ENCODE peak calls at places on chromosomes 7 and 10, in six cellular contexts. N is left ventricle myocardium inferior; X is CD8-positive, alpha-beta T cell; A is ovary; W is neural progenitor cell; R is uterus. U is an unnamed sample. For H3K36me3 and H3K9me3, the result is how much of the 10 kb centered on the place peaks cover.

GRCh38 chr7:76423666-76424412 is 911 bp upstream of the ZP3 start:
- DNase-seq in N (no peak), X (no peak), A (no peak), W (peak), R (no peak), U (no peak)

GRCh38 chr10:71604324-71605018 is 115.1 kb downstream of the C10orf105 start:
- DNase-seq in N (no peak), X (no peak), A (no peak), W (no peak), R (no peak), U (no peak)

GRCh38 chr10:100163704-100164621 is 21.9 kb downstream of the ERLIN1 start:
- DNase-seq in N (no peak), X (no peak), A (no peak), W (no peak), R (no peak), U (no peak)

GRCh38 chr10:112768121-112768520 is 181.9 kb upstream of the TCF7L2 start:
- DNase-seq in N (no peak), X (no peak), A (no peak), W (peak), R (no peak), U (no peak)

GRCh38 chr7:2856388-2857169 is 12.5 kb upstream of the GNA12 start:
- DNase-seq in N (no peak), X (no peak), A (no peak), W (no peak), R (no peak), U (no peak)

GRCh38 chr10:96678725-96679124 is 41.6 kb downstream of the PIK3AP1 start:
- DNase-seq in N (no peak), X (no peak), A (no peak), W (no peak), R (no peak), U (no peak)

GRCh38 chr10:89414146-89414878 is at the start of gene IFIT5:
- DNase-seq in N (peak), X (peak), A (peak), W (peak), R (peak), U (peak)

GRCh38 chr7:70243443-70243842 is 645.2 kb downstream of the AUTS2 start:
- DNase-seq in N (no peak), X (no peak), A (no peak), W (no peak), R (no peak), U (no peak)

DNA sequence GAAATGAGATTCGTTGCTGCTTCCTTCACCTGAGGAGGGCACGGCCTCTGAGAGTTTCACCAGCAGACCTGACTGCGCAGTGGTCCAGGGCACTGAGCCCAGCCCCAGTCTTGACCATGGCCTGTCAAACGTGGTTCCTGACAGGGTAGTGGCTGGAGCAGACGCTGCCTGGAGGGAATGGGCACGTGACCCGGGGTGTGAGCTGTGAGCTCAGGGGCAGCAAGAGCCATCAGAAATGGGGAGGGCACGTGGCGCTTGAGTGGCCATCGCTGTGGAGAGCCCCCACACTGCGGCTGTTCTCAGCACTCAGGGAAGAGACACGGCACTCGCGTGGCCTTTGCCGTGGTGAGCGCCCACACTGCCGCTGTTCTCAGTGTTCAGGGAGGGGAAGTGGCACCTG is 12.0 kb downstream of the FAM20C start:
- DNase-seq in N (no peak), X (no peak), A (no peak), W (no peak), R (no peak), U (no peak)
- H3K36me3 ChIP-seq in N (half or more), X (under half), A (under half), W (under half), R (under half), U (under half)

GRCh38 chr10:123180101-123180500 is 25.9 kb downstream of the BUB3 start:
- DNase-seq in N (no peak), X (no peak), A (no peak), W (no peak), R (no peak), U (no peak)

GRCh38 chr10:123175389-123176387 is 21.5 kb downstream of the BUB3 start:
- DNase-seq in N (no peak), X (no peak), A (no peak), W (no peak), R (no peak), U (no peak)

GRCh38 chr10:123183724-123184123 is 29.5 kb downstream of the BUB3 start:
- DNase-seq in N (no peak), X (no peak), A (no peak), W (no peak), R (no peak), U (no peak)

DNA sequence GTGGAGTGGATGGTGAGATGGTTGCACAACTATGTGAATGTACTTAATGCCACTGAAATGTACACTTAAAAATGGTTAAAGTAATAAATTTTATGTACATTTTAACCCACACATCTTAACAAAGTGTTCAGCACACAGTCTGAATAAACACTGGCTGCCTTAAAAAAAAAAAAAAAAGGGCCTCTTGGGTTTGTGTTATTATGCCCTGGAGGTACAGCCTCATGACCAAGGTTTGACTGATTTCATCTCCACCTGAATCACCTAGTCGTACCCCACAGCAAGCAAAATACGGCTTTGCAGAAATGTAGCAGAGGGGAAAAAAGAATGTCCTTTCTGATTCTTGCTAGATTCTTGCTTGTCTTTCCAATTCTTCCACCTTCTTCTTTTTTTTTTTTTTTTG is 26.5 kb downstream of the BUB3 start:
- DNase-seq in N (no peak), X (no peak), A (no peak), W (no peak), R (no peak), U (no peak)
- H3K9me3 ChIP-seq in N (under half), X (under half), A (under half), W (under half), R (under half), U (under half)

GRCh38 chr7:99455874-99456273 is 10.1 kb downstream of the ATP5MF start:
- DNase-seq in N (no peak), X (no peak), A (no peak), W (no peak), R (no peak), U (no peak)
- H3K36me3 ChIP-seq in N (half or more), X (under half), A (under half), W (under half), R (under half), U (under half)

DNA sequence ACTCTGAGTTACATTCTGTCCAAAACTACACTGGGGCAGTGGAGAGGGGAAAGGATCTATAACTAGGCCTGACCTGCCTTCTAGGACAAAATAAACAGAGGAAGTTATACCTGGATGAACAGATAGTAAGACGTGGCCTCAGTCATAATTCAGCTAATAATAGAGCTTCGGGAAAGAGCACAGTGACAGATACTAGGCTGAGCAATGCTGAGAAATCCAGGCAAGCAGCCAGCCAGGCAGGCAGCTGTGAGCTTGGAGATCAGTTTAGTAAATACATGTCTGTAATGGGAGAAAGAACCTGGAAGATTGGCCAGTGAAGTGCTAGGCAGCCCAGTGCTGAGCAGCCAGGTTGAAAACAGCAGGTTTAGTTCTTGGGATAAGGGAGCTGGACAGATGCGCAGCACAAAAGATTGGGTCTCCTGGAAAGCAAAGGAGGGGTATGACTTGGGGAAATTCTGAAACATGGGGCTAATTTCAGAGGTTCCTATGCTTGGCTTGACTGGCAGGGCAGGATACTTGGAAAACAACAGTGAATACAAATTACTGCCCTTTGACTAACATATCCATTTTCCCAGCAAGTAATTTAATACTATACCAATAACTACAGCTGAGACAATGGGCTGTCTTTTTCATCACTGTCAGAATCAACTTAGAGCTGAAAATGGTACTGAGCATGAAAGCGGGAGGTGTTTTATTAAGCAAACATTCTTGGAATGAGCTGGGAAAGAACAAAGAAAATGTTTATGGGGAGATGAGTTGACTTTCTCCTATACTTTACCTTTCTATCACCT is 140.8 kb downstream of the DGKB start:
- DNase-seq in N (peak), X (no peak), A (no peak), W (no peak), R (peak), U (no peak)
- H3K9me3 ChIP-seq in N (under half), X (under half), A (under half), W (under half), R (under half), U (under half)

DNA sequence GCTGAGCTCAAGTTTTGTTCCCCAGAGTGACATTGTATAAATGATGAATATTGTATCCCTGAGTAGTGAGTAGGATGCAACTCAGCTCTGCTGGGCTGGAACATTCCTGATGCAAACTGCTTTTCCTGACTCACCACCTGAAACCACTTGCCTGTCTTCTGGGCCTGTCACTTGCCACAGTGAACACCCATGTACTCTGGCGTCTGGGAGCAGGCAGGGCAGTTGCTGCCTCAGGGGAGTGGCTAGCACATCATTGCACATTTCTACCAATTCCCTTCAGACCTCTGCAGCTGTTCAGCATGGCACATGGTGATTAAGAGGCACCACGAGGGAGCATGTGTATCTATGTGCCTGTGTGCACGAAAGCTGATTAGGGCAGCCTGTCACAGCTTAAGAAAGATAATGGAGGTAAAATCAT is 157.3 kb downstream of the SND1 start:
- DNase-seq in N (no peak), X (no peak), A (no peak), W (peak), R (no peak), U (no peak)
- H3K36me3 ChIP-seq in N (under half), X (under half), A (under half), W (under half), R (under half), U (under half)

GRCh38 chr10:131135716-131136115 is 175.8 kb downstream of the TCERG1L start:
- DNase-seq in N (no peak), X (no peak), A (no peak), W (no peak), R (no peak), U (no peak)

GRCh38 chr10:131134001-131134576 is 177.4 kb downstream of the TCERG1L start:
- DNase-seq in N (no peak), X (no peak), A (no peak), W (no peak), R (no peak), U (no peak)

GRCh38 chr10:131134651-131135050 is 176.9 kb downstream of the TCERG1L start:
- DNase-seq in N (no peak), X (no peak), A (no peak), W (no peak), R (no peak), U (no peak)

GRCh38 chr10:131131726-131132561 is 179.6 kb downstream of the TCERG1L start:
- DNase-seq in N (peak), X (no peak), A (peak), W (no peak), R (no peak), U (no peak)

DNA sequence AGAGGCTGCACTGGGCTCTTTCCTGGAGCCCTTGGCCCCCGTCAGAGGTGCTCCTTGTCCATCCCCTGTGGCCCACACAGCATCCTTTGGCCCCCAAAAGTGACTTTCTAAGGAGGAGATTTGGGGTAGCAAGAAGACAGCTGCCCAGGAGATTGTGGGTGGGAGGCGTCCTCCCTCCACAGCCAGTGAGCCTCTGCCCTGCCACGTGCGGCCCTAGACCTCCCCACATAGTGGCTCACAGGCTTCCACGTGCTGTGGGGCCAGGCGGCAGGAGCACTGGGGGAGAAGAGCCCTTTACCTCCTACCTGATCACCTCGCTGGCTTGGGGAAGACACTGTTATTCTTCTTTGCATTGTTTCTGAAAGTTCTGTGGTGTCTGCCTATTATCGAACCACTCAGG is 178.8 kb downstream of the TCERG1L start:
- DNase-seq in N (no peak), X (no peak), A (no peak), W (no peak), R (no peak), U (no peak)
- H3K9me3 ChIP-seq in N (under half), X (under half), A (under half), W (under half), R (under half), U (under half)

GRCh38 chr7:48441848-48442492 is 270.7 kb downstream of the ABCA13 start:
- DNase-seq in N (no peak), X (no peak), A (no peak), W (no peak), R (no peak), U (no peak)

GRCh38 chr7:48438196-48438595 is 266.9 kb downstream of the ABCA13 start:
- DNase-seq in N (no peak), X (no peak), A (no peak), W (no peak), R (no peak), U (no peak)

DNA sequence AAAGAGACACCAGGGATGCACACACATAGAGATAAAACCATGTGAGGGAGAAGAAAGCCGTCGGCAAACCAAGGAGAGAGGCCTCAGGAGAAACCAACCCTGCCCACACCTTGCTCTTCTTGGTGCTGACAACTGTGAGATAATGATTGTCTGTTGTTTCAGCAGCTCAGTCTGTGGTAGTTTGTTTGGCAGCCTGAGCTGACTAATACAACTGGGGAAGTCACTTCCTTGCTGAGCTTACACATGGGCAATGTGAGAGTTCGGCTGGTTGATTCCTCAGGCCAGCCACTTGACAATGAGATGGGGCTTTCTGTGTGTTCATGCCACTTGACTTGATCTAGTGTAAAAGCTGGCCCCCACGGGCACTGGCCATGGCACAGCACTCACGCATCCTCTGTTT is 271.8 kb downstream of the ABCA13 start:
- DNase-seq in N (no peak), X (no peak), A (no peak), W (no peak), R (no peak), U (no peak)
- H3K36me3 ChIP-seq in N (under half), X (under half), A (under half), W (under half), R (under half), U (under half)

U was measured in aorta.